ENCODE peak calls at places on chromosomes 16 and 17, in seven cellular contexts. W, N, H, A, G, Z and I are unnamed samples.

GRCh38 chr17:56679767-56680422 is 86.4 kb downstream of the NOG start:
- DNase-seq in W (no peak), N (no peak), H (no peak), A (no peak), G (no peak), Z (no peak), I (no peak)

GRCh38 chr16:11665071-11665491 is 3.2 kb upstream of the SNN start:
- DNase-seq in W (peak), N (no peak), H (no peak), A (no peak), G (no peak), Z (no peak), I (peak)

GRCh38 chr16:22786691-22787090 is 27.3 kb upstream of the HS3ST2 start:
- DNase-seq in W (no peak), N (no peak), H (no peak), A (no peak), G (no peak), Z (no peak), I (no peak)

GRCh38 chr17:39950871-39951348 is 11.9 kb upstream of the GSDMA start:
- DNase-seq in W (no peak), N (no peak), H (no peak), A (no peak), G (no peak), Z (no peak), I (no peak)

GRCh38 chr16:68332411-68333121 is 21.7 kb downstream of the PRMT7 start:
- DNase-seq in W (no peak), N (peak), H (no peak), A (no peak), G (peak), Z (no peak), I (no peak)

GRCh38 chr17:72850410-72850809 is 242.1 kb downstream of the SLC39A11 start:
- DNase-seq in W (no peak), N (no peak), H (no peak), A (no peak), G (no peak), Z (no peak), I (no peak)

GRCh38 chr16:67264277-67264676 is 15.1 kb upstream of the PLEKHG4 start:
- DNase-seq in W (peak), N (no peak), H (no peak), A (no peak), G (no peak), Z (no peak), I (no peak)

GRCh38 chr16:65280988-65281530 is 159.2 kb upstream of the CDH11 start:
- DNase-seq in W (no peak), N (no peak), H (no peak), A (no peak), G (no peak), Z (no peak), I (no peak)

GRCh38 chr17:50285941-50286340 is 11.7 kb downstream of the TMEM92 start:
- DNase-seq in W (no peak), N (no peak), H (no peak), A (no peak), G (no peak), Z (no peak), I (no peak)

GRCh38 chr17:44898768-44899073 is 524 bp downstream of the EFTUD2 start:
- DNase-seq in W (no peak), N (no peak), H (no peak), A (no peak), G (peak), Z (no peak), I (no peak)

GRCh38 chr16:81432899-81433560 is 11.6 kb upstream of the CMIP start:
- DNase-seq in W (no peak), N (no peak), H (no peak), A (no peak), G (no peak), Z (no peak), I (no peak)

GRCh38 chr16:29307598-29308507 is 98.7 kb downstream of the NPIPB11 start:
- DNase-seq in W (no peak), N (no peak), H (no peak), A (no peak), G (peak), Z (no peak), I (no peak)

GRCh38 chr16:85984211-85984880 is 85.4 kb downstream of the IRF8 start:
- DNase-seq in W (no peak), N (no peak), H (no peak), A (no peak), G (no peak), Z (no peak), I (no peak)

GRCh38 chr17:55275894-55276804 is 11.4 kb downstream of the HLF start:
- DNase-seq in W (no peak), N (no peak), H (no peak), A (no peak), G (peak), Z (no peak), I (no peak)

GRCh38 chr17:21375162-21375560 is 996 bp upstream of the KCNJ12 start:
- DNase-seq in W (no peak), N (peak), H (no peak), A (no peak), G (no peak), Z (no peak), I (no peak)

GRCh38 chr17:82743344-82744219 is 8.2 kb downstream of the FN3K start:
- DNase-seq in W (no peak), N (no peak), H (no peak), A (no peak), G (no peak), Z (no peak), I (no peak)

GRCh38 chr17:1645207-1646171 is at the start of gene SCARF1:
- DNase-seq in W (no peak), N (no peak), H (no peak), A (no peak), G (no peak), Z (no peak), I (no peak)
- TF ChIP-seq YY1 in W (no peak), N (no peak), H (no peak), A (no peak), G (no peak), Z (no peak), I (no peak)

GRCh38 chr17:68396795-68397536 is 60.3 kb downstream of the WIPI1 start:
- DNase-seq in W (peak), N (no peak), H (no peak), A (no peak), G (no peak), Z (no peak), I (no peak)

GRCh38 chr17:68399638-68400403 is 57.5 kb downstream of the WIPI1 start:
- DNase-seq in W (peak), N (no peak), H (no peak), A (no peak), G (no peak), Z (no peak), I (no peak)

GRCh38 chr17:68400404-68400735 is 56.9 kb downstream of the WIPI1 start:
- DNase-seq in W (no peak), N (no peak), H (no peak), A (no peak), G (no peak), Z (no peak), I (no peak)

GRCh38 chr17:68401288-68401687 is 56.0 kb downstream of the WIPI1 start:
- DNase-seq in W (peak), N (no peak), H (no peak), A (no peak), G (no peak), Z (no peak), I (no peak)

DNA sequence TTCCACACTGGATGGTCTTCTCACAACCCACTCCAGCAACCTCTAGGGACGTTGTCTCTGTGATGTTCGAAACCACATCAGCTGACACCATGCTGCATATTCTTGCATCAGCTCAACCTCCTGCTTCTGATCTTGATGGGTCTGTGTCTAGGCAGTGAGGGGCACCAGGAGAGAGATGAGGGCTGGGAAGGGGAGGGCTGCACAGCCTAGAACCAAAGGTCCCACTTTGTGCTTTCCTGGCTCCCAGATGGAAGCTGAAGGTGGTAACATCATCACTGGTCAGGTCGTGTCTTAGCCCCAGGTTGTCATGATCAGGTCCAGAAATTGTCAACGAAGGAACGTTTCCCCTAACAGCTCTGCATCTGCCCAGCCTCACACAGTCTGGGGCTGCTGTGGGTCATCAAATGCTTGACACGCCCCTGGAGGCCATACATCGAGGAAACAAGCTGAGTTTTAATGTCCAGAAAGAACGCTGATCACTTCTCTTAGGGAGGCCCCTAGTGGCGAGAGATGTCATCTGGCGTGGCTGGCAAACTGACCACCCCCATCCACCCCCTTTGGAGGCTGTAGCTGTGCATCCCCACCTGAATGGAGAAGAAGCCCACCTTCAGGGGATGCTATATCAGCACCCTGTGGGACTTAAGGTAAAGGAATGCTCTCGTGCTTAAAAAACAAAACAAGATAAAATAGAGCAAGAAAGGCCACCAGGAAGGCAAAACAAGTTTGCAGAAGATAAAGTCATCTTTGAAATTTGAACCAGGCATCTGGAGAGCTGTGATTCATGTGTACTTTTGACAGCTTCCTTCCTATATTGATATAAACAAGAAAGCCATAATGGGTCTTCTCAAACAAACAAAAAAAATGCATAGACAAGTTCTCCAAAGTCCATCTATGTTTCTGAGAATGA is 58.3 kb downstream of the WIPI1 start:
- DNase-seq in W (peak), N (peak), H (no peak), A (peak), G (peak), Z (peak), I (peak)
- H3K9ac ChIP-seq in W (no peak), N (no peak), H (no peak), A (no peak), G (no peak), Z (no peak), I (no peak)

GRCh38 chr16:7440886-7441400 is 108.3 kb downstream of the RBFOX1 start:
- DNase-seq in W (no peak), N (no peak), H (no peak), A (no peak), G (no peak), Z (no peak), I (peak)
- TF ChIP-seq YY1 in W (no peak), N (no peak), H (no peak), A (no peak), G (no peak), Z (no peak), I (no peak)

DNA sequence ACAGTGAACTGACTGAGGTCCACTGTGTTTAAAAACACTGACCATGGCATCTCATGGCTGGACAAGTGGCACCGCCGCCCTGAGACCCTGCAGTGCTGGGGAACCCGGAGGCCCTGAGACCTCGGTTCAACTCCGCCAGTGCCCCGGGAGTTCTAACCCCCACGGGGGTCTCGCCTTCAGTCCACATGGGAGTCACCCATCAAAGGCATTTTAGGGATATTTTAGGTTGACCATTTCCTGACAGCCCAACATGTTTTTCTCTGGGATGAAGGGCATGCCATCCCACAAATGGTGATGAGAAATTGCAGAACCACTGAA is 71.2 kb downstream of the ZFHX3 start:
- DNase-seq in W (no peak), N (no peak), H (no peak), A (no peak), G (no peak), Z (no peak), I (no peak)
- H3K9ac ChIP-seq in W (no peak), N (no peak), H (no peak), A (no peak), G (no peak), Z (no peak), I (no peak)

GRCh38 chr16:56048425-56049100 is 142.7 kb upstream of the GNAO1 start:
- DNase-seq in W (no peak), N (no peak), H (peak), A (no peak), G (no peak), Z (no peak), I (no peak)
- TF ChIP-seq YY1 in W (no peak), N (no peak), H (no peak), A (no peak), G (no peak), Z (no peak), I (no peak)

DNA sequence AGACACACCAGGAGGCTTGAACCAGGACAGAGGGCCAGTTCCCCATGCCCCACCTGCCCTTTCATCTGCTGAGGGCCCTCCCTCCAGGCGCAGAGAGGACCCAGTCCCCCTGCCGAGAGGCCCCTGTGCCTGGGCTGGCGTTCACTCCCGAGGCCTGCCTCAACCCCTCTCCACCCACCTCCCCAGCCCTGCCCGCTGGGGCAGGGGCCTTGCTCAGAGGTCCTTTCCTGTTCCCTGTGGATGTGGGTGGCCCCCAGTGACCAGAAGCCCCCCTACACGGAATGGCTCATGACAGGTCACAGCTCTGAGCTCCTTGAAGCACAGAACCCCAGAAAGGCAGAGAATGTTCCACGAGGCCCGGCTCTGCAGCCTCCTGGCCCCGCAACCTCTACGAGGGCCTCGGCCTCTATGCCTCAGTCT is 6.7 kb downstream of the TMC6 start:
- DNase-seq in W (no peak), N (no peak), H (no peak), A (no peak), G (no peak), Z (no peak), I (no peak)
- H3K9ac ChIP-seq in W (no peak), N (no peak), H (peak), A (no peak), G (no peak), Z (no peak), I (peak)

GRCh38 chr17:32136856-32137255 is 5.4 kb upstream of the RHOT1 start:
- DNase-seq in W (no peak), N (no peak), H (no peak), A (no peak), G (no peak), Z (peak), I (no peak)
- TF ChIP-seq YY1 in W (no peak), N (no peak), H (no peak), A (no peak), G (no peak), Z (no peak), I (no peak)

GRCh38 chr17:76268015-76268749 is 3.0 kb downstream of the UBALD2 start:
- DNase-seq in W (no peak), N (peak), H (peak), A (no peak), G (no peak), Z (peak), I (no peak)

GRCh38 chr17:76264755-76265623 is at the start of gene UBALD2:
- DNase-seq in W (peak), N (peak), H (peak), A (peak), G (peak), Z (peak), I (peak)

GRCh38 chr17:76266244-76266938 is 1.2 kb downstream of the UBALD2 start:
- DNase-seq in W (no peak), N (peak), H (no peak), A (no peak), G (peak), Z (no peak), I (no peak)

GRCh38 chr17:76265624-76266243 is 586 bp downstream of the UBALD2 start:
- DNase-seq in W (peak), N (peak), H (no peak), A (no peak), G (no peak), Z (peak), I (no peak)

GRCh38 chr17:76267051-76267576 is 2.0 kb downstream of the UBALD2 start:
- DNase-seq in W (no peak), N (no peak), H (no peak), A (no peak), G (no peak), Z (no peak), I (no peak)
- H3K9ac ChIP-seq in W (no peak), N (peak), H (peak), A (peak), G (peak), Z (peak), I (peak)

DNA sequence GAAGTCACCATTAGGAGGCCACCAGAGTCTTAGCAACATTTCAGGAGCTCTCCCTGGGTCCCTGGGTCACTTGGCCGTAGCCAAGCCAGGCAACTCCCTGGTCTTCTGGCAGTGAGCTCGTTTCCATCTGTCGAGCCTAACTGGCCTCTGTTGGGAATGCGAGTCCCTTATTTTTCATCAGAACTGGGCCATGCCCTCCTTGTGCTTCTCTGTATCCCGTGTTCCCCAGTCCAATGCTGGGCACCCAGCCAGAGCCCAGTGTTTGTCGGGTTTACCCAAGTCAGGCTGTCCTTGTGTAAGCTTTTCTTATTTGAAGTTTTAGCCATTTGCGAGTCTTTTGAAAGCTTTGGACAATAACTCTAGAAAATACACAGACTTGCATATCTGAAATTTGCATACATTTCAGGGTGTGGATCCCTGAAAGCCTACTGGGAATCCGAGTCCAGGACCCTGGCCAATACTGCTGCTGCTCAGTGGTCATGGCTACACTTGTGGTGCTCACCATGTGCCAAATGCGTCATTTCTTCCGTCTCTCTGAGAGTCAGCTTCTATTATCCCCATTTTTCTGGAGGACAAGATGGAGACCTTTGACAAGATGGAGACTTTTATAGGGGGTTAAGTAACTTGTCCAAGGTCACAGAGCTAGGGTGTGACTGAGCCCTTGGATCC is 81.6 kb upstream of the LGALS9 start:
- DNase-seq in W (no peak), N (no peak), H (no peak), A (no peak), G (no peak), Z (no peak), I (no peak)
- TF ChIP-seq YY1 in W (no peak), N (no peak), H (no peak), A (no peak), G (no peak), Z (no peak), I (no peak)